ENCODE peak calls at places on chromosome 11, in six cellular contexts. E is testis, L is prostate gland, I is A549, U is breast epithelium, Y is transverse colon. N is an unnamed sample.
A peak's percentile ranks its signal among the peaks of the same experiment; 100 is the strongest.

GRCh38 chr11:129947474-129947873 is 52.1 kb upstream of the NFRKB start:
- DNase-seq in E (no peak), L (no peak), I (no peak), U (no peak), Y (no peak), N (peak; percentile 77)

GRCh38 chr11:2220173-2220771 is 48.7 kb upstream of the TH start:
- DNase-seq in E (no peak), L (no peak), I (no peak), U (no peak), Y (no peak), N (no peak)

GRCh38 chr11:9172394-9172793 is 81.0 kb upstream of the SCUBE2 start:
- DNase-seq in E (no peak), L (no peak), I (no peak), U (no peak), Y (no peak), N (no peak)

GRCh38 chr11:1153105-1153950 is 4.4 kb upstream of the MUC5AC start:
- DNase-seq in E (peak; percentile 6), L (no peak), I (peak; percentile 45), U (no peak), Y (no peak), N (no peak)

GRCh38 chr11:125227151-125227550 is 62.6 kb downstream of the PKNOX2 start:
- DNase-seq in E (no peak), L (no peak), I (no peak), U (no peak), Y (no peak), N (no peak)

GRCh38 chr11:64876226-64876750 is 2.1 kb downstream of the EHD1 start:
- DNase-seq in E (no peak), L (no peak), I (no peak), U (no peak), Y (no peak), N (no peak)

GRCh38 chr11:34855021-34855753 is 61.0 kb downstream of the APIP start:
- DNase-seq in E (no peak), L (peak; percentile 67), I (no peak), U (peak; percentile 31), Y (peak; percentile 44), N (no peak)

GRCh38 chr11:14308114-14308896 is 50.7 kb downstream of the RRAS2 start:
- DNase-seq in E (no peak), L (no peak), I (peak; percentile 59), U (no peak), Y (no peak), N (no peak)

GRCh38 chr11:96333076-96333744 is 9.8 kb downstream of the MAML2 start:
- DNase-seq in E (no peak), L (no peak), I (no peak), U (no peak), Y (no peak), N (no peak)

GRCh38 chr11:130089669-130090063 is 20.0 kb downstream of the APLP2 start:
- DNase-seq in E (no peak), L (no peak), I (no peak), U (no peak), Y (no peak), N (no peak)

GRCh38 chr11:74932797-74933196 is 16.1 kb downstream of the XRRA1 start:
- DNase-seq in E (no peak), L (no peak), I (no peak), U (no peak), Y (no peak), N (no peak)

GRCh38 chr11:116404143-116404800 is 368.5 kb downstream of the BUD13 start:
- DNase-seq in E (no peak), L (no peak), I (no peak), U (no peak), Y (no peak), N (no peak)

GRCh38 chr11:101269990-101270660 is 140.5 kb upstream of the PGR start:
- DNase-seq in E (no peak), L (no peak), I (no peak), U (no peak), Y (no peak), N (no peak)

DNA sequence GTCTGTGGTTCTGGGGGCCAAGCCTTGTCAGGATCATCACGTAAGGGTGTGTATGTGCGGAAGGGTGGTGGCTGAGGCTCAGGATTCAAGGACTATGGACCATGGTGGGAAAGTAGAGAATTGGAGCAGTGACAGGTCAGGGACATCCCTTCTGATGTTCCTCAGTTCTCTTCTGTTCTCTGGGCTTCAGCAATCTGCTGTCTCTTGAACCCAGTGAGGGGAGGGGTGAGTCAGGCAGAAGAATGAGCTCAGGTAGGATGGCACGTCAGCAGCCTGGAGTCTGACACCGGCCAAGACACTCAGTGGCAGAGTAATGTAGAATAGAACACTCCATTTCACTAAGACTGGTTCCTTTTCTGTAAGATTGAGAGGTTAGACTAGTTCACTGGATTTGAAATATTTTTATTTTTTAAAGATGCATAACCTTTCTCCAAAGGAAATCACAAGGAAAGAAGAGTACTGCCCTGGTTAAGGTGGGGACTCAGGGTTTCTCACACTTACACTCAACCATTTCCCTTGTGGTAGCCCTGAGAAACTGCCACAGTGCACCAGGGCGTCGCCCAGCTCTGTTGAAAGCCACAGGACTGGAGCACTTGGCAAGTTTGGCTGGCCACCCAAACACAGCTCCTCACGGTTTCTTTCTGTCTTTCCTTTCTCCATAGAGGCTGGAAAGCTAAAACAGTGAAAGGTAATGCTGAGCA is 23.2 kb upstream of the MICAL2 start:
- DNase-seq in E (no peak), L (no peak), I (no peak), U (no peak), Y (peak; percentile 46), N (peak; percentile 65)
- TF ChIP-seq POLR2A in E (no peak), L (no peak), I (no peak), U (no peak), Y (no peak), N (no peak)

GRCh38 chr11:114058026-114058706 is 1.3 kb upstream of the ZBTB16 start:
- DNase-seq in E (peak; percentile 55), L (no peak), I (no peak), U (no peak), Y (no peak), N (peak; percentile 40)
- H3K4me3 ChIP-seq in E (peak overlapping the region; percentile 96), L (peak overlapping the region; percentile 99), I (no peak overlapping the region), U (peak overlapping the region; percentile 100), Y (peak overlapping the region; percentile 81), N (peak overlapping the region; percentile 98)

GRCh38 chr11:12690663-12691062 is 16.4 kb downstream of the TEAD1 start:
- DNase-seq in E (no peak), L (no peak), I (no peak), U (no peak), Y (no peak), N (no peak)
- H3K27ac ChIP-seq in E (no peak overlapping the region), L (no peak overlapping the region), I (peak overlapping the region; percentile 94), U (no peak overlapping the region), Y (peak overlapping the region; percentile 94), N (peak overlapping the region; percentile 2)

DNA sequence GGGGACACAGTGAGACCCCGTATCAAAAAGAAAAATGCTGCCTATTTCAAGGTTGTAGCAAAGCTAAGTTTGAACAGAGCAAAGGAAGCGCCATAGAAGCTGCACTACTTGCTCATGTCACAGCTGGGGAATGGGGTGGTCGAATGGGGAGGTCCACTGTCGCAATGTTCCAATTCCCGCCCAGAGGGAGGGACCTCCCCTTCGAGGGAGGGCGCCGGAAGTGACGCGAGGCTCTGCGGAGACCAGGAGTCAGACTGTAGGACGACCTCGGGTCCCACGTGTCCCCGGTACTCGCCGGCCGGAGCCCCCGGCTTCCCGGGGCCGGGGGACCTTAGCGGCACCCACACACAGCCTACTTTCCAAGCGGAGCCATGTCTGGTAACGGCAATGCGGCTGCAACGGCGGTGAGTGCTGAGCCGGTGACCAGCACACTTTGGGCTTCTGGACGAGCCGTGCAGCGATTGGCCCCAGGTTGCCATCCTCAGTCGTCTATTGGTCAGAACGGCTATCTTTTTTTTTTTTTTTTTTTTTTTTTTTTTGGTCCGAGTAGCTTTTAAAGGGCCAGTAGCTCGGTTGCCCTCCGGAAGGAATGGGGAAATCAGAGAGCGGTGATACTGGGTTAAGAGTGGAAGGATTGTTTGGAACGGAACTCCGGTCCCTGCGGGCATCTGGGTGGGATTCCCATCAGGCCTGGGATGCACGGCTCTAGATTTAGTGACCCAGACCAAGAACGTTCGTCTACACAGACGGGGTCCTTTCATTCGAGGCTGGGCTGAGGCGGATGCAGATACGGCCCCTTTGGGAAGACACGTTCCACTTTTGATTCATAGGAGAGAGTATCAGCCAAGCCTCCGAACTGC is at the start of gene HMBS:
- DNase-seq in E (peak; percentile 95), L (peak; percentile 89), I (peak; percentile 78), U (peak; percentile 93), Y (peak; percentile 95), N (peak; percentile 93)
- TF ChIP-seq POLR2A in E (no peak), L (no peak), I (peak; percentile 75), U (no peak), Y (peak; percentile 54), N (peak; percentile 1)

DNA sequence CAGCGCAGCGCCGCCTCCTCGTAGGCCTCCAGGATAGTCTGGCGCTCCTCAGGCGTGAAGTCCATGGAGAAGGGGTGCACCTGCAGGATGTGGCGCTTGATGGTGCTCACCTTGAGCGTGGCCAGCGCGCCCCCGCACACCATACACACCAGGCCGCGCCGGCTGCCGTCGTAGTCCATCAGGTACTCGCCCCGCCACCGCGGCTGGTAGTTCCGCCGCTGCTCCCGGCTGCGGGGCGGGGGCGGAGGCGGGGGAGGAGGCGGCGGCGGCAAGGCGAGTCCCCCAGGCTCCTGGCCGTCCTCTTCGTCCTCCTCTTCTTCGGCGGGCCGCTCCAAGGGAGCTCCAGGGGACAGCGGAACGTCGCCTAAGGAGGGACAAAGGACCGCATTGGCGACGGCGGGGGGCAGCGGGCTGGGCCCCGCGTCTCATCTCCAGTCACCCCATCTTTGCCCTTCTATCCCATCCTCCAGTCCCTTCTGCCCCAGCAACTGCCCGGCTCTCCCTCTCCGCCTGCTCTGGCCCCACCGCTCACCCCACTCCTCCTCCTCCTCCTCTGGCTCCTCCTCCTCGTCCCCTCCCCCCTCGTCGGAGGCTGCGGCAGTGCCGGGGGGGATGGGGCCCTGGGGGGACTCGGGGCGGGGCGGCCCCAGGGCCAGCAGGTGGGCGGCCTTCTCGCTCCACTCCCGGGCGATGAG is 4.9 kb downstream of the ZFTA start:
- DNase-seq in E (no peak), L (no peak), I (no peak), U (no peak), Y (peak; percentile 40), N (peak; percentile 69)
- H3K4me3 ChIP-seq in E (peak overlapping the region; percentile 56), L (peak overlapping the region; percentile 35), I (no peak overlapping the region), U (peak overlapping the region; percentile 68), Y (peak overlapping the region; percentile 40), N (no peak overlapping the region)

GRCh38 chr11:106047636-106048035 is 25.6 kb upstream of the MSANTD4 start:
- DNase-seq in E (no peak), L (no peak), I (no peak), U (no peak), Y (no peak), N (no peak)

DNA sequence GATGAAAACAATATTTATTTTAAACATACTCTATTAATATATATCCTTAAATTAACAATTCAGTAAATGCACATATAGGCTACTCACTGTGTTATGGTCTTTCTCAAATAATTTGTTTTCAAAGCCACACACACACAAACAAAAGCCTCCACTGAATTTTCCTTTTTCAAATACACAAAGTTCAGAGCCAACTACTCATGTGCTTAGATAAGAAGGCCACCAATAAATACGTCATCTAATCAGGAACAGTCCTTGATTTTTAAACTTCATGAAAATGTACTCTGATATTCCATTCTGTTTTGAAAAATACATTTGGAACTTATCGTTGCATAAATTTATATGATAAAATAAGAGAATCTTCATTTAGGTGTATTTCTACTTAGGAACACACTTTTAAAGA is 26.0 kb downstream of the KBTBD3 start:
- DNase-seq in E (no peak), L (no peak), I (no peak), U (no peak), Y (no peak), N (no peak)
- H3K27ac ChIP-seq in E (no peak overlapping the region), L (no peak overlapping the region), I (no peak overlapping the region), U (no peak overlapping the region), Y (no peak overlapping the region), N (no peak overlapping the region)